ENCODE peak calls at places on chromosomes 4 and X, in four cellular contexts. D is thoracic aorta, H is lung, C is heart left ventricle. J is an unnamed sample.

GRCh38 chr4:176354884-176355283 is 35.1 kb downstream of the SPCS3 start:
- DNase-seq in D (no peak), H (no peak), C (no peak), J (no peak)

GRCh38 chrX:19751068-19751467 is 136.3 kb downstream of the SH3KBP1 start:
- DNase-seq in D (no peak), H (no peak), C (no peak), J (peak; percentile 30)

GRCh38 chr4:39970559-39971270 is 7.0 kb downstream of the PDS5A start:
- DNase-seq in D (no peak), H (peak; percentile 76), C (no peak), J (peak; percentile 45)

GRCh38 chrX:69109036-69109663 is 56.1 kb downstream of the PJA1 start:
- DNase-seq in D (no peak), H (no peak), C (no peak), J (no peak)

GRCh38 chr4:153028535-153028934 is 92.4 kb downstream of the FHDC1 start:
- DNase-seq in D (no peak), H (no peak), C (no peak), J (no peak)

GRCh38 chr4:37687175-37687525 is 974 bp upstream of the RELL1 start:
- DNase-seq in D (no peak), H (no peak), C (no peak), J (no peak)

GRCh38 chr4:76881375-76881774 is 16.6 kb downstream of the SOWAHB start:
- DNase-seq in D (no peak), H (no peak), C (no peak), J (no peak)

GRCh38 chr4:158649111-158649680 is 22.5 kb downstream of the C4orf46 start:
- DNase-seq in D (no peak), H (no peak), C (no peak), J (peak; percentile 86)

GRCh38 chr4:15544196-15544730 is 74.6 kb downstream of the CC2D2A start:
- DNase-seq in D (no peak), H (no peak), C (no peak), J (no peak)

GRCh38 chr4:7867701-7868429 is 71.8 kb downstream of the AFAP1 start:
- DNase-seq in D (no peak), H (no peak), C (no peak), J (peak; percentile 37)

GRCh38 chr4:5976431-5976830 is 41.8 kb downstream of the C4orf50 start:
- DNase-seq in D (no peak), H (no peak), C (no peak), J (no peak)

GRCh38 chr4:180617203-180617602 is 1626.0 kb upstream of the TENM3 start:
- DNase-seq in D (no peak), H (no peak), C (no peak), J (no peak)

GRCh38 chr4:140740422-140740821 is 15.8 kb downstream of the TBC1D9 start:
- DNase-seq in D (no peak), H (no peak), C (no peak), J (no peak)

GRCh38 chr4:10013722-10014121 is 7.6 kb downstream of the SLC2A9 start:
- DNase-seq in D (no peak), H (peak; percentile 60), C (no peak), J (peak; percentile 43)

GRCh38 chr4:79917246-79917645 is 155.8 kb downstream of the ANTXR2 start:
- DNase-seq in D (no peak), H (peak; percentile 30), C (peak; percentile 11), J (peak; percentile 67)

GRCh38 chrX:138711399-138712347 is at the start of gene FGF13:
- DNase-seq in D (no peak), H (peak; percentile 30), C (peak; percentile 6), J (no peak)

GRCh38 chr4:2286904-2287593 is 25.1 kb upstream of the MXD4 start:
- DNase-seq in D (no peak), H (no peak), C (no peak), J (no peak)

GRCh38 chr4:19512086-19512485 is 739.6 kb upstream of the SLIT2 start:
- DNase-seq in D (no peak), H (no peak), C (no peak), J (no peak)

GRCh38 chr4:84503495-84504437 is 4.7 kb upstream of the NKX6-1 start:
- DNase-seq in D (no peak), H (no peak), C (no peak), J (peak; percentile 90)

GRCh38 chr4:153471691-153472080 is 5.5 kb downstream of the TMEM131L start:
- DNase-seq in D (no peak), H (no peak), C (no peak), J (no peak)

GRCh38 chr4:18454349-18454748 is 432.8 kb upstream of the LCORL start:
- DNase-seq in D (no peak), H (no peak), C (no peak), J (no peak)

GRCh38 chr4:85725727-85726170 is 250.8 kb downstream of the ARHGAP24 start:
- DNase-seq in D (no peak), H (peak; percentile 38), C (peak; percentile 52), J (peak; percentile 35)

GRCh38 chr4:87978656-87979055 is 3.1 kb downstream of the SPP1 start:
- DNase-seq in D (no peak), H (no peak), C (no peak), J (no peak)

GRCh38 chr4:70704333-70705145 is 16.2 kb downstream of the UTP3 start:
- DNase-seq in D (no peak), H (peak; percentile 85), C (peak; percentile 89), J (peak; percentile 91)

GRCh38 chr4:169243808-169244207 is 26.9 kb downstream of the SH3RF1 start:
- DNase-seq in D (no peak), H (no peak), C (no peak), J (no peak)

GRCh38 chrX:66016905-66017658 is 22.8 kb downstream of the VSIG4 start:
- DNase-seq in D (no peak), H (no peak), C (no peak), J (no peak)
- TF ChIP-seq CTCF in D (no peak), H (no peak), C (no peak), J (no peak)

GRCh38 chrX:39773923-39774803 is 323.6 kb downstream of the BCOR start:
- DNase-seq in D (no peak), H (no peak), C (no peak), J (peak; percentile 79)

GRCh38 chrX:39771089-39771488 is 326.7 kb downstream of the BCOR start:
- DNase-seq in D (no peak), H (no peak), C (no peak), J (no peak)

GRCh38 chrX:39772057-39772832 is 325.5 kb downstream of the BCOR start:
- DNase-seq in D (no peak), H (no peak), C (no peak), J (peak; percentile 37)

GRCh38 chrX:39774804-39775112 is 323.0 kb downstream of the BCOR start:
- DNase-seq in D (no peak), H (no peak), C (no peak), J (no peak)

DNA sequence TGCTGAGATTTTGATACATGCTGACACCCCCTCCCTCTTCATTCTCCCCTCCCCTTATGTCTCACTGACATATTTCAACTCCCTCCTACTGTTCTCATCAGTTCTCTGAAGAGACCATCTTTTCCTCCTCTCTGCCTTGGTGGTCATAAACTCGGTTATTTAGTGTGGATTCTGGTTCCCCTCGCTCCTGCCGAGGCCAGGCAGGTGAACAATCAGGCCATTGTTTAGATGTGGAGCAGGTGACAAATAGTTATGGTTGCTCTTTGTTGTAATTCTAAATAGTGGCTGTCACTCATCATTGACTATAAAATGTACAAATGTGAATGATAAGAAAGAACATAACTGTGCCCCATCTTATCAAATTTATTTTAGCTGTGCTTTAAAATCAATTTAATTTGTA is 324.6 kb downstream of the BCOR start:
- DNase-seq in D (no peak), H (no peak), C (no peak), J (no peak)
- H3K4me1 ChIP-seq in D (peaks cover 10% of the 10 kb centered on the region), H (no peaks in the 10 kb centered on the region), C (peaks cover 10% of the 10 kb centered on the region), J (peaks cover 35% of the 10 kb centered on the region)

GRCh38 chr4:104811727-104812126 is 317.0 kb upstream of the CXXC4 start:
- DNase-seq in D (no peak), H (no peak), C (no peak), J (no peak)
- TF ChIP-seq CTCF in D (no peak), H (no peak), C (no peak), J (no peak)

DNA sequence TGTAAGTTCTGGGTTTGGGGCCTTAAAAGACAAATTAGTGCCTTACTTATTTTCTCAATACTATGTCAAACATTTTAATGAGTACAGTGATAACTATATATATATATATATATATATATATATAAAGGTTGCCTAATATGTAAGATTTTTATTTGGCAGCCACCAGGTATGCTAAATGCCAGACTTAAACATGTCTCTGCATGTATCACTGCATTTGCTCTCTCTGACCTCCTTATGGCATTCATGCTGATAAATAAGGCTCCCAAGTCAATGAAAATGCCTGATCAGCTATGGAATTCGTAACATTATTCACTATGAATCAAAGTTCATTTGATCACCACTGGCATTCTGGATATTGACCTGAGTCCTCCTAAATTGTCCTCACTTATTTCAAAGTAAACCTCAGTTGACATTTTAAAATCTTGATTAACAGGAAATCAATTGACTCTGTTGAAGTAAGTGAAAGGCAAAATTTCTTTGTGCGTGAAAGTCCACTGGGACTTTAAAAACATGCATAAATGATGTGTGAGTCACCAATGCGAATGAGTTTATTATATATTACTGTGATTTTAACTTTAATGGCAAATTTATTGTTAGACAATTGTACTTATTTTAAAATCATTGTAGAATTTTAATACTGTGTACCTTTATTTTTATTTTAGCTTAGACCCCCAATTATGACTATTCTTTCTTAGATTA is 29.2 kb upstream of the AREG start:
- DNase-seq in D (no peak), H (no peak), C (no peak), J (no peak)
- H3K4me1 ChIP-seq in D (no peaks in the 10 kb centered on the region), H (no peaks in the 10 kb centered on the region), C (no peaks in the 10 kb centered on the region), J (no peaks in the 10 kb centered on the region)

GRCh38 chr4:128385683-128386304 is 98.2 kb upstream of the PGRMC2 start:
- DNase-seq in D (no peak), H (no peak), C (no peak), J (peak; percentile 58)
- TF ChIP-seq CTCF in D (no peak), H (no peak), C (no peak), J (peak; percentile 22)

GRCh38 chrX:57406149-57406548 is 119.6 kb downstream of the FAAH2 start:
- DNase-seq in D (no peak), H (no peak), C (no peak), J (no peak)
- H3K4me1 ChIP-seq in D (no peaks in the 10 kb centered on the region), H (no peaks in the 10 kb centered on the region), C (no peaks in the 10 kb centered on the region), J (no peaks in the 10 kb centered on the region)

GRCh38 chr4:73661646-73662119 is 41.4 kb upstream of the RASSF6 start:
- DNase-seq in D (no peak), H (no peak), C (no peak), J (no peak)
- TF ChIP-seq CTCF in D (no peak), H (no peak), C (no peak), J (peak; percentile 17)

J was measured in cardiac muscle cell.